ENCODE peak calls at places on chromosome 13, in eight cellular contexts. C is progenitor cell of endocrine pancreas; I is Kasumi-1; Y is stimulated activated CD4-positive, alpha-beta T cell treated with anti-CD3 and anti-CD28 coated beads, Interleukin-4, amount 100 ng/mL, for 24 hours; W is activated CD4-positive, CD25-positive, alpha-beta regulatory T cell treated with anti-CD3 and anti-CD28 coated beads, Interleukin-2, amount 50 U/mL, for 16 hours; Q is neuronal stem cell; K is effector CD4-positive, alpha-beta T cell; V is caudate nucleus. U is an unnamed sample.

GRCh38 chr13:83498486-83499190 is 383.6 kb downstream of the SLITRK1 start:
- DNase-seq in C (no peak), I (no peak), Y (no peak), W (no peak), Q (no peak), K (no peak), V (no peak), U (no peak)

GRCh38 chr13:64078480-64078936 is 2662.9 kb upstream of the PCDH20 start:
- DNase-seq in C (no peak), I (no peak), Y (no peak), W (no peak), Q (no peak), K (no peak), V (no peak), U (no peak)

GRCh38 chr13:38398810-38399493 is 49.3 kb downstream of the UFM1 start:
- DNase-seq in C (no peak), I (no peak), Y (no peak), W (no peak), Q (no peak), K (no peak), V (no peak), U (no peak)

GRCh38 chr13:42041684-42042035 is 6.8 kb upstream of the DGKH start:
- DNase-seq in C (peak), I (peak), Y (peak), W (no peak), Q (peak), K (no peak), V (peak), U (peak)

GRCh38 chr13:36979361-36980040 is 19.6 kb downstream of the ALG5 start:
- DNase-seq in C (no peak), I (no peak), Y (no peak), W (no peak), Q (no peak), K (no peak), V (no peak), U (no peak)

GRCh38 chr13:41675306-41675705 is 218.0 kb downstream of the RGCC start:
- DNase-seq in C (no peak), I (no peak), Y (no peak), W (no peak), Q (no peak), K (no peak), V (no peak), U (no peak)

GRCh38 chr13:95181586-95181985 is 119.7 kb downstream of the ABCC4 start:
- DNase-seq in C (no peak), I (no peak), Y (no peak), W (no peak), Q (no peak), K (no peak), V (no peak), U (no peak)

GRCh38 chr13:34265016-34265692 is 447.2 kb downstream of the RFC3 start:
- DNase-seq in C (no peak), I (no peak), Y (no peak), W (no peak), Q (no peak), K (no peak), V (no peak), U (no peak)

GRCh38 chr13:110448230-110448629 is 113.3 kb downstream of the RAB20 start:
- DNase-seq in C (no peak), I (no peak), Y (no peak), W (no peak), Q (no peak), K (no peak), V (no peak), U (no peak)

GRCh38 chr13:26946675-26947342 is 186.2 kb upstream of the GPR12 start:
- DNase-seq in C (no peak), I (peak), Y (no peak), W (no peak), Q (peak), K (no peak), V (no peak), U (no peak)

GRCh38 chr13:74187564-74187963 is 53.4 kb upstream of the KLF12 start:
- DNase-seq in C (no peak), I (no peak), Y (no peak), W (no peak), Q (no peak), K (no peak), V (no peak), U (no peak)

U was measured in endothelial cell.